ENCODE peak calls at places on chromosomes 1 and 21, in eight cellular contexts. Q is tibial nerve; M is psoas muscle; D is keratinocyte; I is naive thymus-derived CD4-positive, alpha-beta T cell; C is sigmoid colon; H is neuronal stem cell; R is transverse colon. K is an unnamed sample. For H3K9me3, the result is how much of the 10 kb centered on the place peaks cover.

GRCh38 chr1:212629450-212630158 is 21.0 kb downstream of the ATF3 start:
- DNase-seq in R (no peak), I (no peak), D (no peak), M (no peak), Q (no peak), C (no peak), H (no peak), K (no peak)

GRCh38 chr1:17878837-17879236 is 123.7 kb downstream of the ACTL8 start:
- DNase-seq in C (no peak), R (no peak), M (no peak), I (no peak), H (no peak), Q (no peak), D (no peak), K (no peak)

GRCh38 chr1:195717651-195718050 is 890.6 kb downstream of the KCNT2 start:
- DNase-seq in H (no peak), M (no peak), Q (no peak), R (no peak), D (no peak), C (no peak), I (no peak), K (no peak)

GRCh38 chr1:243926803-243927245 is 76.8 kb upstream of the AKT3 start:
- DNase-seq in I (no peak), C (no peak), Q (no peak), M (no peak), H (no peak), D (no peak), R (no peak), K (no peak)

GRCh38 chr1:112803906-112804762 is 89.0 kb upstream of the PPM1J start:
- DNase-seq in R (peak), M (peak), Q (peak), C (no peak), I (peak), D (no peak), H (peak), K (peak)

GRCh38 chr1:22238356-22239224 is 95.7 kb upstream of the WNT4 start:
- DNase-seq in C (no peak), I (no peak), M (peak), R (peak), Q (no peak), D (no peak), H (no peak), K (no peak)

GRCh38 chr1:219985169-219985568 is 56.8 kb upstream of the SLC30A10 start:
- DNase-seq in D (no peak), Q (no peak), M (no peak), C (no peak), H (no peak), I (no peak), R (no peak), K (no peak)

GRCh38 chr21:25461730-25462129 is 145.6 kb downstream of the MRPL39 start:
- DNase-seq in Q (no peak), D (no peak), I (no peak), R (no peak), H (no peak), C (no peak), M (no peak), K (no peak)

GRCh38 chr1:198778049-198778448 is 139.2 kb downstream of the PTPRC start:
- DNase-seq in I (no peak), Q (no peak), M (no peak), C (no peak), H (no peak), R (no peak), D (no peak), K (no peak)

GRCh38 chr1:28897789-28898188 is 16.6 kb upstream of the EPB41 start:
- DNase-seq in I (no peak), M (no peak), R (no peak), Q (no peak), D (no peak), H (no peak), C (no peak), K (no peak)

GRCh38 chr1:20240012-20240411 is 50.7 kb upstream of the VWA5B1 start:
- DNase-seq in M (no peak), D (no peak), Q (no peak), R (no peak), C (no peak), I (no peak), H (no peak), K (no peak)

GRCh38 chr1:20237646-20238045 is 51.3 kb upstream of the PLA2G2C start:
- DNase-seq in Q (no peak), C (no peak), I (no peak), D (no peak), R (no peak), H (no peak), M (no peak), K (no peak)

GRCh38 chr1:20233866-20234265 is 47.5 kb upstream of the PLA2G2C start:
- DNase-seq in C (no peak), Q (no peak), H (no peak), D (no peak), M (no peak), R (no peak), I (no peak), K (no peak)

GRCh38 chr1:20233394-20233793 is 47.1 kb upstream of the PLA2G2C start:
- DNase-seq in I (peak), Q (no peak), C (no peak), M (no peak), D (no peak), H (no peak), R (no peak), K (no peak)

DNA sequence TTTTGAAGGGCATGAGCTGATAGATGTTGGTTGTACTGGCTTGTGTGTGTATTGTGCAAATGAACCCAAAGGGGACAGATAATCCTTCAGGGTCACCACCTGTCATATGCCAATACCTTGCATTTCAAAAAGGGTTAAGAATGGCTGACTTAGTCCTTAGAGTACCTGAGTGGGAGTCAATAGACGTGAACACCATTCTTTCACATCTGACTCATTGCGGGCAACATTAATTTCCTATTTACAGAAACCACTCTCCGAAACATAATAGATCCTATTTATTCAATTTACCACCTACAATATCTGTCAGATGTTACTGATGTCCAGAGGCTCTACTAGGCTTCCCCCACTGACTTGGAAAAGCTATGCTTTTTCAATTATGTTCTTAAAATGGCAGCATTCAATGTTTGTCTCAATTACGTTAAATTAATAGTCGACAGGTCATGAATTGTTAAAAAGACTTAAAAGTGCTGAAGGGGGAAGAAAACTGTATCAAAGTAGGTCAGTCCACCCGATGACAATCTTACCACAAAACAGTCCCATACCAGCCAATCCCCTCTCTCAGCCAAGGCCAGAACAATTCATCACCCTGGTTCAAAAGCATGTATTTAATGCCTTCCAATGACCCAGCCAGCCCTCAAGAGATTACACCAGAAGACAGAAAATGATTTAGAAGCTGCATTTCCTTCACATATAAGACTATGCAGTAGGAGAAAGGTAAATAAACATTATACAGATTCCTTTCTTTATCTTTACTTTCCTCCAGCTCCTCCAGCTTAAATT is 48.6 kb upstream of the PLA2G2C start:
- DNase-seq in Q (no peak), I (no peak), R (no peak), H (no peak), C (no peak), D (no peak), M (no peak), K (no peak)
- H3K9me3 ChIP-seq in Q (under half), I (under half), R (under half), H (under half), C (under half), D (under half), M (under half), K (under half)

GRCh38 chr1:244995602-244996400 is 131.5 kb upstream of the HNRNPU start:
- DNase-seq in M (no peak), I (no peak), H (no peak), D (no peak), C (no peak), Q (no peak), R (no peak), K (no peak)

GRCh38 chr1:245003246-245003645 is 138.9 kb upstream of the HNRNPU start:
- DNase-seq in Q (no peak), H (no peak), I (no peak), C (no peak), M (no peak), R (no peak), D (no peak), K (no peak)

GRCh38 chr1:245001252-245001651 is 136.9 kb upstream of the HNRNPU start:
- DNase-seq in D (no peak), I (no peak), R (no peak), Q (no peak), C (no peak), H (no peak), M (no peak), K (no peak)

GRCh38 chr1:245000872-245001188 is 136.5 kb upstream of the HNRNPU start:
- DNase-seq in C (no peak), R (no peak), Q (no peak), I (no peak), D (no peak), H (no peak), M (no peak), K (no peak)

GRCh38 chr1:244998717-244999346 is 134.5 kb upstream of the HNRNPU start:
- DNase-seq in Q (no peak), D (no peak), H (no peak), M (no peak), C (no peak), R (no peak), I (no peak), K (no peak)
- H3K9me3 ChIP-seq in Q (under half), D (under half), H (under half), M (under half), C (under half), R (under half), I (under half), K (under half)

GRCh38 chr1:221316491-221317056 is 425.3 kb downstream of the DUSP10 start:
- DNase-seq in H (no peak), Q (no peak), C (no peak), M (no peak), D (no peak), R (no peak), I (no peak), K (no peak)
- H3K9me3 ChIP-seq in H (under half), Q (under half), C (under half), M (under half), D (under half), R (under half), I (under half), K (under half)

DNA sequence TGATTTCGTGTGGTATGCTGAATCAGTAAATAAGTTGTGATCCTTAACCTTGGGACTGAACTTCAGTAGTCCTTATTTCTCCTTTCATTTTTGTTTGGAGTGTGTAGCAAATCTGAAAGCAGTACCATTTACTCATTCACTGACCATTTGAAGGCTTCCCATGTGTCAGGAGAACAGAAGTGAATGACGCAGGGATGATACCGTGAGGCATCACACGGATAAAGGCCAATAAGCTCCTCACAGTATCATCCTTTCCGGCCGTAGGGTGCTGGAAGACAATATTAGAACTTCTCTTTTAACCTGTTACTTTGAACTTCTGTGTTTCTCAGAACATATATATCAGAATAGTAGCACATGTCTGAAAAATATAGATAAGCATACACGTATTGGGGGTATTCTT is 21.3 kb downstream of the BACH1 start:
- DNase-seq in R (no peak), Q (no peak), H (no peak), I (no peak), C (no peak), D (no peak), M (no peak), K (no peak)
- H3K9me3 ChIP-seq in R (under half), Q (under half), H (under half), I (under half), C (under half), D (under half), M (under half), K (under half)

DNA sequence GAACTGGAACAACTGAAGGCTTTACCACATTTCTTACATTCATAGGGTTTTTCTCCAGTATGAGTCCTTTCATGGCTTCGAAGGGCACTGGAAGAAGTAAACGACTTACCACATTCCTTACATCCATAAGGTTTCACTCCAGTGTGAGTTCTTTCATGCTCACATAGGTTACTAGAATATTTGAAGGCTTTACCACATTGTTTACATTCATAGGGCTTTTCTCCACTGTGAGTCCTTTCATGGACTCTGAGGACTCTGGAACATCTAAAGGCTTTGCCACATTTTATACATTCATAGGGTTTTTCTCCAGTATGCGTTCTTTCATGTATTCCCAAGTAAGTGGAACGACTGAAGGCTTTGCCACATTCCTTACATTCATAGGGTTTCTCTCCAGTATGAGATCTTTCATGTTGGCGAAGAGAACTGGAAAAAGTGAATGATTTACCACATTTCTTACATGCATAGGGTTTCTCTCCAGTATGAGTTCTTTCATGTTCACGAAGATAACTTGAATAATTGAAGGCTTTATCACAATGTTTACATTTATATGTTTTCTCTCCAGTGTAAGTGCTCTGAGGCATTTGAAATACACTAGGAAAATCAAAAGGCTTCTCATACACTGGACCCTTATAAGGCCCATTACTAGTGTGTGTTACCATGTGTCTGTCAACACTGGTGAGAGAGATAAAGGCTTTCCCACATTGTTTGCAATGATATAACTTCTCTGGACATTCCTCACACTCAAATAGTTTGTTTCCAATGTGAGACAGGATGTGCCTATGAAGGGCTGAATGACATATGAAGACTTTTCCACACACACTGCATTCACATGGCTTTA is 29.8 kb upstream of the ZNF695 start:
- DNase-seq in H (no peak), Q (no peak), I (no peak), M (no peak), R (no peak), D (no peak), C (no peak), K (no peak)
- H3K9me3 ChIP-seq in H (under half), Q (under half), I (under half), M (under half), R (half or more), D (under half), C (under half), K (under half)

GRCh38 chr21:30444204-30444603 is 4.1 kb downstream of the KRTAP15-1 start:
- DNase-seq in H (no peak), C (no peak), I (no peak), Q (no peak), M (no peak), D (no peak), R (no peak), K (no peak)

GRCh38 chr21:30439975-30440374 is at the start of gene KRTAP15-1:
- DNase-seq in H (no peak), Q (no peak), I (no peak), D (no peak), M (no peak), C (no peak), R (no peak), K (no peak)

GRCh38 chr21:30446969-30447368 is 6.9 kb downstream of the KRTAP15-1 start:
- DNase-seq in Q (no peak), I (no peak), R (no peak), D (no peak), H (no peak), C (no peak), M (no peak), K (no peak)

GRCh38 chr21:30448514-30448913 is 8.4 kb downstream of the KRTAP15-1 start:
- DNase-seq in C (no peak), Q (no peak), I (no peak), R (no peak), D (no peak), M (no peak), H (no peak), K (no peak)

GRCh38 chr21:30443226-30443625 is 3.2 kb downstream of the KRTAP15-1 start:
- DNase-seq in M (no peak), I (no peak), Q (no peak), H (no peak), C (no peak), D (no peak), R (no peak), K (no peak)
- H3K9me3 ChIP-seq in M (under half), I (under half), Q (under half), H (under half), C (under half), D (under half), R (under half), K (under half)